ENCODE peak calls at places on chromosomes 3 and 15, in ten cellular contexts. O is SK-N-SH, E is sigmoid colon, R is ovary, H is tibial nerve, Q is HepG2, J is transverse colon, D is K562, N is A549, F is stomach. X is an unnamed sample.

GRCh38 chr3:12196684-12197083 is 38.0 kb upstream of the TIMP4 start:
- DNase-seq in H (no peak), N (no peak), O (no peak), D (no peak), R (no peak), F (no peak), Q (no peak), E (no peak), J (no peak), X (no peak)

GRCh38 chr15:43516801-43517353 is 531 bp upstream of the MAP1A start:
- DNase-seq in O (peak), E (no peak), Q (no peak), H (no peak), N (no peak), J (no peak), D (no peak), F (no peak), R (no peak), X (no peak)

GRCh38 chr15:68375191-68375631 is 56.8 kb downstream of the ITGA11 start:
- DNase-seq in N (no peak), R (peak), Q (no peak), O (no peak), H (no peak), E (peak), F (no peak), J (no peak), D (no peak), X (peak)

GRCh38 chr3:142604940-142605339 is 8.7 kb downstream of the PLS1 start:
- DNase-seq in Q (no peak), F (no peak), N (no peak), D (no peak), O (no peak), R (no peak), J (no peak), E (no peak), H (no peak), X (no peak)

GRCh38 chr3:80050826-80051601 is 283.2 kb upstream of the ROBO1 start:
- DNase-seq in R (no peak), O (peak), E (peak), J (no peak), N (no peak), D (no peak), Q (no peak), H (no peak), F (no peak), X (peak)

GRCh38 chr3:10457560-10457959 is 47.8 kb downstream of the ATP2B2 start:
- DNase-seq in O (no peak), R (no peak), D (no peak), H (no peak), N (no peak), F (no peak), E (no peak), Q (no peak), J (no peak), X (no peak)

GRCh38 chr3:131537531-131537930 is 34.8 kb upstream of the MRPL3 start:
- DNase-seq in N (no peak), J (no peak), H (no peak), Q (no peak), R (no peak), O (no peak), F (no peak), D (no peak), E (no peak), X (no peak)

GRCh38 chr3:141275973-141276372 is 44.3 kb downstream of the PXYLP1 start:
- DNase-seq in E (no peak), N (peak), D (no peak), H (no peak), Q (peak), J (no peak), O (no peak), F (no peak), R (no peak), X (no peak)

GRCh38 chr15:55573224-55573623 is 14.9 kb downstream of the PYGO1 start:
- DNase-seq in N (no peak), E (no peak), O (no peak), R (no peak), F (no peak), D (no peak), H (no peak), Q (no peak), J (no peak), X (no peak)

GRCh38 chr15:61651267-61651666 is 409.0 kb downstream of the VPS13C start:
- DNase-seq in F (no peak), E (no peak), R (no peak), Q (no peak), D (no peak), N (no peak), O (no peak), H (no peak), J (no peak), X (no peak)

GRCh38 chr3:47476644-47477199 is 981 bp upstream of the SCAP start:
- DNase-seq in E (no peak), J (peak), R (no peak), D (no peak), N (no peak), H (no peak), Q (no peak), F (no peak), O (no peak), X (no peak)

GRCh38 chr3:115348951-115349745 is 202.1 kb upstream of the ZBTB20 start:
- DNase-seq in F (no peak), E (no peak), R (no peak), H (no peak), J (no peak), O (no peak), D (no peak), Q (no peak), N (no peak), X (no peak)

GRCh38 chr3:149010504-149010951 is 19.2 kb downstream of the GYG1 start:
- DNase-seq in H (no peak), N (no peak), O (no peak), E (no peak), F (no peak), R (no peak), D (no peak), J (no peak), Q (peak), X (no peak)

GRCh38 chr3:46913644-46914043 is 36.1 kb downstream of the PTH1R start:
- DNase-seq in O (no peak), F (no peak), H (no peak), D (no peak), J (peak), E (peak), Q (no peak), N (no peak), R (peak), X (no peak)

GRCh38 chr15:90955911-90956310 is 1.2 kb downstream of the RCCD1 start:
- DNase-seq in R (peak), H (no peak), D (no peak), E (no peak), Q (peak), F (peak), N (no peak), J (peak), O (no peak), X (no peak)

GRCh38 chr3:66106788-66107187 is 68.1 kb upstream of the MAGI1 start:
- DNase-seq in E (no peak), R (no peak), Q (no peak), O (no peak), F (no peak), N (no peak), H (no peak), J (no peak), D (no peak), X (no peak)

GRCh38 chr3:170711786-170712185 is 125.9 kb upstream of the SLC7A14 start:
- DNase-seq in F (no peak), D (no peak), O (no peak), E (no peak), H (no peak), R (no peak), Q (no peak), J (no peak), N (no peak), X (no peak)

GRCh38 chr15:59642351-59642750 is 15.0 kb downstream of the GTF2A2 start:
- DNase-seq in N (no peak), F (no peak), J (no peak), O (no peak), R (no peak), D (no peak), E (no peak), Q (no peak), H (no peak), X (no peak)

GRCh38 chr3:12741205-12741604 is 17.9 kb downstream of the TMEM40 start:
- DNase-seq in F (no peak), O (no peak), N (no peak), D (no peak), R (no peak), Q (no peak), J (no peak), H (no peak), E (no peak), X (no peak)

GRCh38 chr3:159082514-159082913 is 280.7 kb downstream of the MFSD1 start:
- DNase-seq in O (no peak), H (no peak), D (no peak), F (no peak), E (no peak), Q (no peak), N (no peak), R (no peak), J (no peak), X (no peak)

GRCh38 chr3:131960324-131960723 is 74.5 kb downstream of the CPNE4 start:
- DNase-seq in E (no peak), O (no peak), R (no peak), Q (no peak), N (no peak), F (no peak), D (no peak), J (no peak), H (no peak), X (no peak)

GRCh38 chr3:62318752-62319569 is 54.4 kb downstream of the FEZF2 start:
- DNase-seq in J (peak), H (peak), D (peak), O (peak), F (peak), N (peak), R (peak), Q (peak), E (peak), X (peak)

GRCh38 chr15:50224606-50225005 is 40.9 kb downstream of the HDC start:
- DNase-seq in J (no peak), E (no peak), H (no peak), Q (no peak), D (no peak), F (no peak), O (no peak), N (no peak), R (no peak), X (no peak)

GRCh38 chr15:76951161-76951714 is 19.7 kb downstream of the RCN2 start:
- DNase-seq in D (no peak), Q (no peak), H (no peak), R (no peak), N (no peak), F (no peak), E (no peak), O (no peak), J (no peak), X (no peak)

GRCh38 chr15:98744506-98744905 is 96.2 kb downstream of the IGF1R start:
- DNase-seq in J (no peak), F (no peak), H (no peak), E (no peak), Q (no peak), N (no peak), R (no peak), D (no peak), O (no peak), X (no peak)

GRCh38 chr3:135851201-135852061 is 114.1 kb upstream of the PPP2R3A start:
- DNase-seq in O (no peak), Q (no peak), F (no peak), H (no peak), J (no peak), R (no peak), E (no peak), N (no peak), D (no peak), X (no peak)

GRCh38 chr15:88179562-88179961 is 77.0 kb downstream of the NTRK3 start:
- DNase-seq in H (no peak), O (no peak), R (no peak), D (no peak), J (no peak), F (no peak), N (no peak), E (no peak), Q (no peak), X (no peak)

GRCh38 chr3:158531334-158531733 is 39.7 kb upstream of the MLF1 start:
- DNase-seq in E (no peak), J (no peak), N (no peak), F (no peak), O (no peak), R (no peak), D (no peak), H (no peak), Q (no peak), X (no peak)

GRCh38 chr15:60541784-60542617 is 63.1 kb upstream of the ICE2 start:
- DNase-seq in O (no peak), R (no peak), N (no peak), F (no peak), E (no peak), Q (no peak), J (no peak), D (no peak), H (no peak), X (no peak)

GRCh38 chr3:137770066-137770805 is 6.1 kb downstream of the SOX14 start:
- DNase-seq in O (peak), E (no peak), F (no peak), R (no peak), H (no peak), J (no peak), N (no peak), D (no peak), Q (no peak), X (no peak)

GRCh38 chr3:137769321-137770065 is 5.4 kb downstream of the SOX14 start:
- DNase-seq in R (no peak), J (no peak), Q (no peak), O (peak), H (no peak), F (no peak), N (no peak), D (no peak), E (no peak), X (no peak)

GRCh38 chr3:137771401-137772230 is 7.5 kb downstream of the SOX14 start:
- DNase-seq in E (no peak), Q (no peak), F (no peak), H (no peak), O (peak), D (no peak), R (no peak), J (no peak), N (no peak), X (no peak)

GRCh38 chr3:137772231-137772617 is 8.1 kb downstream of the SOX14 start:
- DNase-seq in F (no peak), R (no peak), H (no peak), E (no peak), J (no peak), O (no peak), Q (no peak), N (no peak), D (no peak), X (no peak)

DNA sequence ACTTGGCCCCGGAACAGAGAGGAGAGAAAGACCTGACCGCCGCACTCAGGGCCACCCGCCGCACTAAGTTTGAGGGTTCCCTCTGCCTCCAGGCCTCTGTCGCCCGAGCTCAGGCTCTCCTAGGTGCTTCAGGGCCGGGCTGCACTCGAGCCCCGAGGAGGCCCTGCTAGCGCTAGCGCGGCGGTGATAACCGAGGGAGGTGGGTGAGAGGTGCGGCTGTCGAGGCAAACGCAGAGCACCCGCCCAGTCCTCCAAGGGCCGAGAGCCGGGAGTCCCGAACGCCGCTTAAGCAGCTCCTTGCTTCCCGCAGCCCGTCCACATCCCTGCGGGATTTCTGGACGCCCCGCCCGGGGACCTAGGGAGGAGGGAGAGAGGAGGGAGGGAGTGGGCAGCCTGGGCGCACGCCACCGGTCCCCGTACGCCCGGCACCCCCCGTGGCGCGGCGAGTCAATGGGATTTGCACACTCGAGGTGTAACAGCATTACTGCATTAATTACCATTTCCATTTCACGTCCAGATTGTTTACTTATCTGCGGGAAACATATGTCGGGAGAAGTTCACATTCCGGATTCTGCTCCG is 6.8 kb downstream of the SOX14 start:
- DNase-seq in H (no peak), R (no peak), J (no peak), D (no peak), O (peak), F (no peak), N (no peak), E (no peak), Q (no peak), X (no peak)
- H3K4me3 ChIP-seq in H (peak), R (no peak), J (no peak), D (no peak), O (peak), F (peak), N (peak), E (peak), Q (no peak), X (peak)

DNA sequence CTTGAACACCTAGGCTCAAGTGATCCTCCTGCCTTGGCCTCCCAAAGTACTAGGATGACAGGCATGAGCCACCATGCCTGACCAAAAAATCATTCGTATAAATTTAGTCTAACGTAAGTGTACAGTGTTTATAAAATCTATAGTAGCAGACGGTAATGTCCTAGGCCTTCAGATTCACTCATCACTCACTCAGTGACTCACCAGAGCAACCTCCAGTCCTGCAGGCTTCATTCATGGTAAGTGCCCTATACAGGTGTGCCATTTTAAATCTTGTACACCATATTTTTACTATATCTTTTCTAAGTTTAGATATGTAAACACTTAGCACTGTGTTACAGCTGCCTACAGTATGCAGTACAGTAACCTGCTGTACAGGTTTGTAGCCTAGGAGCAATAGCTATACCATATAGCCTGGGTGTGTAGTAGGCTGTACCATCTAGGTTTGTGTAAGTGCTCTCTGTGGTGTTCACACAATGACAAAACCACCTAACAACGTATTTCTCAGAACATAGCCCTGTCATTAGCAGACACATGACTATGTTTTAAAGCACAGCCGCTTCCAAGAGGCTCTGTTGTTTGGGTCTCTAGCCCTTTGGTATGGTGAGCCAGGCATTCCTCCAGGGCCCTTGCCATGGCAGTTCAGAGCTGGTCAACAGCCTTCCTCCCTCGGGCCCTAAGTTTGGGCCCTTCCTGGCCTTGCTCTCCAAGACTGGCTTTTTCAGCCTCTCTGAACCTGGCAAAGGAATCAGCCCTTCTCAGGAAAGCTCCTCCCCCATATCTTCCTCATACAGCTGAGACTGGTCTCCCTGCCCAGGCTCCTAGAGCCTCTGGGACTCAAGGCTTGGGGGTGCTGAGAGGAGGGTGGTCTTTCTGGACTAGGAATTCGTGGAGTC is 1.9 kb upstream of the CCDC9B start:
- DNase-seq in E (no peak), H (no peak), J (no peak), Q (no peak), F (no peak), N (no peak), O (no peak), D (no peak), R (no peak), X (no peak)
- TF ChIP-seq EP300 in E (no peak), H (no peak), J (no peak), Q (no peak), F (no peak), N (no peak), O (no peak), D (no peak), R (no peak), X (no peak)

GRCh38 chr15:40449275-40449674 is 8.5 kb downstream of the BAHD1 start:
- DNase-seq in N (no peak), H (no peak), E (no peak), F (no peak), D (no peak), Q (no peak), R (no peak), J (no peak), O (no peak), X (no peak)
- H3K4me3 ChIP-seq in N (no peak), H (no peak), E (no peak), F (no peak), D (no peak), Q (no peak), R (no peak), J (no peak), O (no peak), X (no peak)

GRCh38 chr15:45546789-45547188 is 24.2 kb upstream of the SLC30A4 start:
- DNase-seq in F (no peak), Q (peak), E (no peak), R (no peak), D (no peak), N (no peak), J (no peak), H (no peak), O (no peak), X (no peak)

GRCh38 chr15:45550436-45550835 is 27.9 kb upstream of the SLC30A4 start:
- DNase-seq in N (no peak), Q (no peak), D (no peak), O (no peak), E (no peak), F (no peak), J (no peak), R (no peak), H (no peak), X (no peak)

GRCh38 chr15:45551691-45552090 is 29.1 kb upstream of the SLC30A4 start:
- DNase-seq in R (no peak), O (no peak), F (no peak), Q (no peak), J (no peak), D (no peak), N (no peak), H (no peak), E (no peak), X (no peak)

GRCh38 chr15:45549831-45550230 is 27.3 kb upstream of the SLC30A4 start:
- DNase-seq in N (no peak), F (no peak), Q (no peak), H (no peak), D (no peak), J (no peak), E (no peak), O (no peak), R (no peak), X (no peak)

GRCh38 chr15:45548753-45549520 is 26.4 kb upstream of the SLC30A4 start:
- DNase-seq in R (no peak), F (no peak), D (peak), N (no peak), Q (peak), H (no peak), O (no peak), E (no peak), J (no peak), X (no peak)
- TF ChIP-seq EP300 in R (no peak), F (no peak), D (no peak), N (no peak), Q (no peak), H (no peak), O (no peak), E (no peak), J (no peak), X (no peak)

DNA sequence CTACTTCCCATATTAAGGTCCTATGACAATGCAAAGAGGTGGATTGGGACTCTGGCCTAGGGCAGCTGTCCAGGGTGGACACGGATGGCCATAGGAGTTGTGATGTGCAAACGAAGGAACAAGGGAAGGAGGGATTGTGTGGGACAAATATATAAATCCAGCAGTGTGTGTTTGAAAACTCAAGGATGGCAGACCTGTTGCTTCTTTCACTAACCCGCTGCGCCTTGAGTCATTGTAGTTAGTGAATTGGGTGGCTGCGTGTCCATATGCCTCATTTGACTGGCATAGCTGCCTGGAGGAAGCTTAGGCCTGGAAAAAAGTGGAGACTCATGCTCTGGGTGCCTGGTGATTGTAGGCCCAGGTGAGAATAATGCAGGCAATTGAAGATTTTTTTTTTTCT is 334.7 kb downstream of the THSD4 start:
- DNase-seq in N (no peak), E (no peak), D (no peak), H (no peak), Q (no peak), F (no peak), O (no peak), J (no peak), R (no peak), X (no peak)
- H3K4me3 ChIP-seq in N (no peak), E (no peak), D (no peak), H (no peak), Q (no peak), F (no peak), O (no peak), J (no peak), R (no peak), X (no peak)

GRCh38 chr3:108342829-108343478 is 46.6 kb downstream of the HHLA2 start:
- DNase-seq in H (no peak), Q (no peak), D (no peak), R (no peak), F (no peak), N (no peak), J (no peak), O (no peak), E (no peak), X (no peak)
- TF ChIP-seq EP300 in H (no peak), Q (no peak), D (no peak), R (no peak), F (no peak), N (no peak), J (no peak), O (no peak), E (no peak), X (no peak)

X was measured in suprapubic skin.